ENCODE peak calls at places on chromosomes 4 and X, in four cellular contexts. A, O, Z and L are unnamed samples. For H3K9me3, the result is how much of the 10 kb centered on the place peaks cover.

GRCh38 chr4:8071741-8072140 is 86.9 kb downstream of the ABLIM2 start:
- DNase-seq in Z (no peak), A (no peak), O (no peak), L (no peak)

GRCh38 chr4:101944649-101945048 is 154.1 kb downstream of the BANK1 start:
- DNase-seq in A (no peak), O (no peak), Z (no peak), L (no peak)

GRCh38 chr4:108492816-108493595 is 127.4 kb upstream of the RPL34 start:
- DNase-seq in Z (peak), O (no peak), A (no peak), L (peak)

GRCh38 chr4:123843137-123843536 is 446.5 kb downstream of the SPRY1 start:
- DNase-seq in O (no peak), A (no peak), Z (no peak), L (no peak)

GRCh38 chr4:171817026-171817425 is 3.8 kb downstream of the GALNTL6 start:
- DNase-seq in A (no peak), Z (no peak), O (no peak), L (no peak)

GRCh38 chrX:46204721-46205422 is 340.3 kb downstream of the ZNF674 start:
- DNase-seq in A (no peak), O (no peak), Z (no peak), L (no peak)

GRCh38 chrX:37371578-37371981 is 22.4 kb downstream of the PRRG1 start:
- DNase-seq in A (no peak), O (no peak), Z (no peak), L (no peak)

GRCh38 chrX:68826113-68826980 is 2.5 kb upstream of the EFNB1 start:
- DNase-seq in O (no peak), A (no peak), Z (no peak), L (no peak)

GRCh38 chr4:185504098-185505047 is 30.9 kb downstream of the PDLIM3 start:
- DNase-seq in Z (no peak), A (no peak), O (no peak), L (no peak)

GRCh38 chrX:37959212-37960021 is 46.9 kb upstream of the SYTL5 start:
- DNase-seq in Z (peak), O (no peak), A (no peak), L (no peak)

GRCh38 chr4:125013891-125014290 is 300.9 kb upstream of the FAT4 start:
- DNase-seq in A (no peak), O (no peak), Z (no peak), L (no peak)

GRCh38 chr4:86895692-86896488 is 3.7 kb upstream of the C4orf36 start:
- DNase-seq in A (no peak), O (peak), Z (peak), L (peak)

GRCh38 chr4:53273726-53274125 is 92.1 kb downstream of the SCFD2 start:
- DNase-seq in Z (no peak), O (no peak), A (no peak), L (no peak)

GRCh38 chr4:100631281-100631968 is 113.6 kb upstream of the EMCN start:
- DNase-seq in O (no peak), A (no peak), Z (no peak), L (no peak)

GRCh38 chr4:179095585-179096228 is 1653.5 kb upstream of the AGA start:
- DNase-seq in O (peak), Z (peak), A (no peak), L (no peak)

GRCh38 chr4:153555730-153556440 is 89.7 kb downstream of the TMEM131L start:
- DNase-seq in O (no peak), Z (peak), A (no peak), L (no peak)

GRCh38 chrX:153981771-153982533 is 9.4 kb downstream of the TMEM187 start:
- DNase-seq in Z (no peak), O (no peak), A (no peak), L (no peak)

GRCh38 chr4:128556756-128557155 is 252.7 kb upstream of the JADE1 start:
- DNase-seq in Z (no peak), O (no peak), A (no peak), L (no peak)

GRCh38 chr4:128549636-128550035 is 259.9 kb upstream of the JADE1 start:
- DNase-seq in O (no peak), A (no peak), Z (no peak), L (no peak)

GRCh38 chr4:128551280-128551679 is 258.2 kb upstream of the JADE1 start:
- DNase-seq in O (no peak), A (no peak), Z (no peak), L (no peak)

GRCh38 chr4:128550060-128550459 is 259.4 kb upstream of the JADE1 start:
- DNase-seq in O (no peak), Z (no peak), A (no peak), L (no peak)

GRCh38 chr4:128553665-128554515 is 255.6 kb upstream of the JADE1 start:
- DNase-seq in O (no peak), Z (no peak), A (no peak), L (no peak)
- H3K4me3 ChIP-seq in O (no peak), Z (peak), A (peak), L (peak)

GRCh38 chrX:73524906-73525305 is 38.1 kb upstream of the CHIC1 start:
- DNase-seq in O (no peak), Z (no peak), A (no peak), L (no peak)

GRCh38 chrX:73525928-73526690 is 36.9 kb upstream of the CHIC1 start:
- DNase-seq in Z (no peak), A (no peak), O (no peak), L (no peak)
- H3K27ac ChIP-seq in Z (no peak), A (no peak), O (no peak), L (no peak)

GRCh38 chrX:2596050-2596449 is 95.0 kb upstream of the CD99 start:
- DNase-seq in A (no peak), O (no peak), Z (no peak), L (no peak)

GRCh38 chrX:2595258-2595657 is 94.5 kb upstream of the DHRSX start:
- DNase-seq in A (no peak), Z (no peak), O (no peak), L (no peak)

GRCh38 chrX:2592279-2592678 is 91.5 kb upstream of the DHRSX start:
- DNase-seq in O (no peak), Z (no peak), A (no peak), L (no peak)

GRCh38 chrX:2596856-2597255 is 94.2 kb upstream of the CD99 start:
- DNase-seq in A (no peak), Z (no peak), O (no peak), L (no peak)

GRCh38 chrX:2594491-2594890 is 93.7 kb upstream of the DHRSX start:
- DNase-seq in A (no peak), Z (no peak), O (no peak), L (no peak)
- H3K9me3 ChIP-seq in A (under half), Z (under half), O (under half), L (under half)

DNA sequence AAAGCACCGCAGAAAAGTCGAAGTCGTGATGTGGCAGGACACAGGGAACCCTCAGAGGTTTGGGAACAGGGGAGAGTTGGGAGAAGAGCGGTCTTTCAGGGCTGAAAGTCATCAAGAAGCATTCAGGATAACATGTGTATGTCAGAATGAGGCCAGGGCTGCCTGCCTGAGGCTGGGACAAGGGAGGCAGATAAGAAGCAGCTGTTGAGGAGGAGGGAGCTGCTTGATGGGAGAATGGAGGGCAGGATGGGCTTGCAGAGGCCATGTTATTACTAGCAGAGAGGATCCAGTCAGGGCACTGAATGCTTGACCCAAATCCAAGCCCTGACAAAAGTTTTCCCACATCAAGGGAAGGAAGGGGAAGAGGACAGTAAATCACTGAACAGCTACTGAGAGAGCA is 132.0 kb downstream of the ATG4A start:
- DNase-seq in Z (no peak), A (no peak), O (no peak), L (no peak)
- H3K4me3 ChIP-seq in Z (no peak), A (no peak), O (no peak), L (no peak)